ENCODE peak calls at places on chromosomes 11 and 22, in ten cellular contexts. V is GM10248, A is endodermal cell, E is fibroblast of pulmonary artery, C is ovary, S is GM12865, T is foreskin fibroblast, O is right atrium auricular region, F is osteocyte, J is dorsolateral prefrontal cortex. M is an unnamed sample.

GRCh38 chr22:32618461-32619140 is 144.0 kb downstream of the FBXO7 start:
- DNase-seq in A (no peak), T (no peak), E (no peak), J (no peak), C (peak; percentile 69), F (no peak), O (no peak), S (no peak), V (no peak), M (no peak)

GRCh38 chr22:43823353-43823908 is 11.3 kb upstream of the EFCAB6 start:
- DNase-seq in A (peak; percentile 68), C (peak; percentile 32), F (peak; percentile 75), V (no peak), T (no peak), S (no peak), E (no peak), O (no peak), J (peak; percentile 37), M (no peak)

GRCh38 chr11:61512435-61512834 is 3.9 kb downstream of the LRRC10B start:
- DNase-seq in C (no peak), V (no peak), F (no peak), J (no peak), E (no peak), T (no peak), O (no peak), A (no peak), S (no peak), M (no peak)

GRCh38 chr22:35212020-35212419 is 45.3 kb upstream of the HMGXB4 start:
- DNase-seq in A (peak; percentile 52), T (peak; percentile 23), J (no peak), O (no peak), F (no peak), S (no peak), C (peak; percentile 35), V (no peak), E (peak; percentile 58), M (no peak)

GRCh38 chr11:34250732-34251639 is 106.8 kb downstream of the ABTB2 start:
- DNase-seq in V (peak; percentile 56), T (peak; percentile 41), J (peak; percentile 42), O (peak; percentile 79), F (no peak), A (peak; percentile 64), C (no peak), S (peak; percentile 56), E (peak; percentile 34), M (peak; percentile 40)

GRCh38 chr22:22853713-22854112 is 33.9 kb upstream of the IGLL5 start:
- DNase-seq in T (no peak), E (no peak), S (no peak), O (peak; percentile 40), V (no peak), F (no peak), C (no peak), A (no peak), J (no peak), M (no peak)

GRCh38 chr11:86728562-86728961 is 56.1 kb upstream of the ME3 start:
- DNase-seq in A (no peak), F (no peak), C (no peak), O (no peak), V (no peak), J (no peak), T (no peak), S (no peak), E (no peak), M (no peak)

GRCh38 chr11:45154276-45154675 is 7.8 kb downstream of the PRDM11 start:
- DNase-seq in C (no peak), O (peak; percentile 38), A (no peak), V (no peak), J (no peak), S (no peak), E (no peak), F (peak; percentile 57), T (no peak), M (no peak)

GRCh38 chr11:86596861-86597632 is 75.4 kb downstream of the ME3 start:
- DNase-seq in E (peak; percentile 83), J (no peak), S (no peak), C (no peak), T (peak; percentile 46), F (no peak), V (no peak), A (no peak), O (no peak), M (no peak)

GRCh38 chr11:6746086-6746618 is 25.6 kb downstream of the OR2AG2 start:
- DNase-seq in V (peak; percentile 44), A (no peak), J (no peak), C (no peak), F (no peak), S (peak; percentile 87), O (no peak), T (no peak), E (peak; percentile 13), M (no peak)

GRCh38 chr11:67260406-67260805 is 5.9 kb upstream of the GRK2 start:
- DNase-seq in F (no peak), J (no peak), C (no peak), V (no peak), T (no peak), A (no peak), E (no peak), O (no peak), S (no peak), M (no peak)

GRCh38 chr11:34680206-34680605 is 59.3 kb downstream of the EHF start:
- DNase-seq in S (no peak), A (no peak), V (no peak), O (no peak), C (no peak), E (no peak), T (peak; percentile 80), F (no peak), J (no peak), M (no peak)

GRCh38 chr11:20353829-20354434 is 9.6 kb upstream of the HTATIP2 start:
- DNase-seq in F (no peak), C (no peak), V (peak; percentile 35), A (peak; percentile 72), O (no peak), E (peak; percentile 61), S (peak; percentile 39), T (peak; percentile 71), J (peak; percentile 53), M (peak; percentile 54)
- TF ChIP-seq CTCF in F (peak; percentile 87), C (peak; percentile 48), V (peak; percentile 84), A (peak; percentile 95), O (peak; percentile 56), E (peak; percentile 97), S (peak; percentile 75), T (peak; percentile 88), J (peak; percentile 92), M (peak; percentile 87)

GRCh38 chr11:70377645-70378044 is 20.7 kb upstream of the CTTN start:
- DNase-seq in A (no peak), O (no peak), J (no peak), E (no peak), C (no peak), V (no peak), S (no peak), F (no peak), T (no peak), M (no peak)

GRCh38 chr11:70376621-70377020 is 21.7 kb upstream of the CTTN start:
- DNase-seq in V (no peak), A (no peak), J (peak; percentile 28), F (no peak), C (no peak), T (no peak), S (no peak), O (no peak), E (no peak), M (no peak)

GRCh38 chr11:70381350-70381749 is 17.0 kb upstream of the CTTN start:
- DNase-seq in V (no peak), F (no peak), E (no peak), O (no peak), C (no peak), S (no peak), A (no peak), T (no peak), J (no peak), M (no peak)

GRCh38 chr11:70381872-70382842 is 16.2 kb upstream of the CTTN start:
- DNase-seq in T (peak; percentile 26), F (no peak), A (peak; percentile 74), C (no peak), E (peak; percentile 60), O (no peak), S (no peak), J (no peak), V (no peak), M (no peak)

DNA sequence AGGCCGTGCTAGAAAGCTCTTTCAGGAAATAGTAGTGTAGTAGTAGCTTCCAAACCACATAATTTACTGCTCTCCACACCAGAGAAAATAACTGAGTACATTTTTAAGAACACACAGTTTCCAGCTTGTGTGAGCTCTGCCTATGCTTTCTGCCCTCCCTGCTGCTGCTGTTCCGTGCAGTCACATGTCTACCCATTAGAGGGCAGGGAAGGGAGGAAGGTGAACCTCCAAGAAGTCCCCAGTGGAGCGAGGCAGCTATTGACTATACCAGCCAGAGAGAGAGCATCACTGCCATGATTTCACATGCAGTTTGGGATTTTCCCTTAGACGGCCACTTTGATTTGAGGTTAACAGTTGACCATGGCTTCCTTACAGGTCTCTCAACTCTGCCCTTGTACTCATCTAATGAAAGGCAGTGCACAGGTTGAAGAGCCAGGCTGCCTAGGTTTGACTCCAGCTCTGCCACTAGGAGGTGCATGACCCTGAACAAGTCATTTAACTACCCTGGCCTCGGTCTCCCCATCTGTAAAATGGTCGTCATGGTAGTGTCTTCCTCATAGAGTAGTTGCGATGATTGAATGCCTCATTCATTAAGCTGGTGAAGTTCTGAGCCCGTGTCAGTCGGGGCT is 19.7 kb upstream of the CTTN start:
- DNase-seq in E (no peak), C (no peak), T (no peak), F (no peak), V (no peak), A (no peak), O (no peak), J (peak; percentile 2), S (peak; percentile 15), M (no peak)
- TF ChIP-seq CTCF in E (peak; percentile 11), C (no peak), T (no peak), F (no peak), V (no peak), A (peak; percentile 64), O (no peak), J (no peak), S (peak; percentile 7), M (no peak)

GRCh38 chr11:77062924-77063323 is 3.8 kb upstream of the CAPN5 start:
- DNase-seq in E (no peak), O (no peak), T (no peak), C (no peak), A (peak; percentile 53), V (no peak), F (no peak), J (no peak), S (no peak), M (no peak)
- TF ChIP-seq CTCF in E (peak; percentile 30), O (no peak), T (peak; percentile 15), C (no peak), A (peak; percentile 71), V (no peak), F (no peak), J (no peak), S (peak; percentile 3), M (no peak)

DNA sequence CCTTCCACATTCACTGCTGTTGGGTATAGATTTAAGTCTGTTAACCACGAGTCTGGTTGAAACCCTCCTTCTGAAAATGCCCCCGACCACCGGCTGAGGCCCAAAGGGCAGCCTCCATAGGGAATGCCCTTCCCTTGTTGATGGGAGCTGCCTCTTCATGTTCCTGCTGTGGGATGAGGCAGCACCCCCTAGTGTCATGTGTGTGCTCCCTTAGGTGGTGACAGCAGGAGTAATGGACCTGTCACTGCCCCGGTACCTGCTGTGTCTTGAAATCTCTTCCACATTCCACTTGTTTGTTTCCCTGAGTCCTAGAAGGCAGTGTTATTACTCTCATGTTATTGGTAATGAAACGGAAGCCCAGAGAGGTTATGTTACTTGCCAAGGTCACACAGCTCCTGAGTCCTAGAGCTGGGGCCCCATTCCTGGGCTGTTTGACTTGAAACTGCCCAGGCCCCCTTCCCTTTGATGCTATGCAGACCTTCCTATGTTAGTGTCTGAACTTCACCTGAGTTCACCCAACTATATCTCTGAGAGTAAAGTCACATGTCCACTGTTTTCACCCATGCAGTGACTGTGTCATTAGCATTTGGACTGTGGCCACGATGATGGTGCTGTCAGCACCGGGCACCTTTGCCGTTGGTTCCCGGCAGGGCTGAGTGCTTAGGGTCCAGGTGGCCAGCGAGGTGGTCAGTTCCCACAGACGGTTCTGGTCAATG is 234.3 kb downstream of the TBC1D22A start:
- DNase-seq in V (no peak), C (no peak), S (no peak), A (no peak), J (no peak), O (no peak), F (no peak), E (no peak), T (no peak), M (no peak)
- TF ChIP-seq CTCF in V (no peak), C (no peak), S (peak; percentile 2), A (peak; percentile 58), J (no peak), O (no peak), F (peak; percentile 26), E (no peak), T (peak; percentile 24), M (no peak)